ENCODE peak calls at places on chromosomes 13 and 19, in five cellular contexts. W is endodermal cell, G is MM.1S, C is kidney epithelial cell, R is K562. N is an unnamed sample. For H3K27me3, the result is how much of the 10 kb centered on the place peaks cover.

GRCh38 chr13:82717249-82717648 is 1165.0 kb downstream of the SLITRK1 start:
- DNase-seq in W (no peak), G (no peak), C (peak), R (no peak), N (no peak)

GRCh38 chr13:113663934-113664333 is 3.1 kb upstream of the GRK1 start:
- DNase-seq in W (peak), G (no peak), C (no peak), R (no peak), N (no peak)

GRCh38 chr19:4197625-4198466 is 15.4 kb downstream of the ANKRD24 start:
- DNase-seq in W (peak), G (no peak), C (no peak), R (peak), N (no peak)

GRCh38 chr13:28059214-28059613 is 41.2 kb downstream of the FLT3 start:
- DNase-seq in W (peak), G (peak), C (no peak), R (peak), N (no peak)

GRCh38 chr19:46606019-46606418 is 4.9 kb downstream of the CALM3 start:
- DNase-seq in W (peak), G (no peak), C (no peak), R (no peak), N (no peak)

GRCh38 chr19:47729799-47730520 is 15.4 kb upstream of the NOP53 start:
- DNase-seq in W (peak), G (no peak), C (no peak), R (peak), N (no peak)

GRCh38 chr13:33721719-33722118 is 96.2 kb upstream of the RFC3 start:
- DNase-seq in W (no peak), G (no peak), C (no peak), R (no peak), N (no peak)

GRCh38 chr13:21359855-21360254 is 99.2 kb downstream of the ZDHHC20 start:
- DNase-seq in W (no peak), G (no peak), C (no peak), R (no peak), N (no peak)

GRCh38 chr13:38350114-38350617 is 515 bp downstream of the UFM1 start:
- DNase-seq in W (no peak), G (peak), C (peak), R (peak), N (no peak)

GRCh38 chr19:48819366-48819816 is 8.6 kb upstream of the BCAT2 start:
- DNase-seq in W (no peak), G (no peak), C (no peak), R (no peak), N (no peak)

GRCh38 chr19:55474269-55475265 is 1.9 kb upstream of the ZNF628 start:
- DNase-seq in W (peak), G (no peak), C (peak), R (no peak), N (no peak)

GRCh38 chr13:60001892-60002291 is 161.8 kb downstream of the DIAPH3 start:
- DNase-seq in W (no peak), G (no peak), C (no peak), R (no peak), N (no peak)

GRCh38 chr13:78286748-78287147 is 316.6 kb downstream of the POU4F1 start:
- DNase-seq in W (no peak), G (no peak), C (no peak), R (no peak), N (no peak)

GRCh38 chr13:91313103-91313502 is 34.4 kb upstream of the MIR17HG start:
- DNase-seq in W (peak), G (peak), C (no peak), R (no peak), N (peak)

GRCh38 chr13:48175200-48175599 is 57.8 kb upstream of the ITM2B start:
- DNase-seq in W (no peak), G (no peak), C (no peak), R (no peak), N (no peak)

GRCh38 chr13:37651371-37651770 is 52.8 kb upstream of the POSTN start:
- DNase-seq in W (no peak), G (no peak), C (no peak), R (no peak), N (no peak)

GRCh38 chr19:34217952-34218817 is 36.2 kb upstream of the GARRE1 start:
- DNase-seq in W (no peak), G (no peak), C (peak), R (peak), N (peak)

GRCh38 chr13:78197231-78197630 is 278.6 kb upstream of the EDNRB start:
- DNase-seq in W (no peak), G (no peak), C (no peak), R (no peak), N (no peak)

GRCh38 chr19:53915000-53915399 is 5.9 kb downstream of the CACNG7 start:
- DNase-seq in W (peak), G (no peak), C (no peak), R (peak), N (no peak)

GRCh38 chr19:46660601-46661019 is 372 bp downstream of the DACT3 start:
- DNase-seq in W (no peak), G (no peak), C (no peak), R (peak), N (no peak)

GRCh38 chr19:14968247-14968646 is 11.4 kb downstream of the SLC1A6 start:
- DNase-seq in W (no peak), G (no peak), C (no peak), R (no peak), N (no peak)

GRCh38 chr19:40055832-40056504 is at the start of gene ZNF780B:
- DNase-seq in W (peak), G (peak), C (peak), R (peak), N (peak)

GRCh38 chr19:40165362-40165937 is 25.8 kb upstream of the MAP3K10 start:
- DNase-seq in W (peak), G (peak), C (no peak), R (peak), N (peak)

GRCh38 chr13:75929074-75929473 is 292.9 kb downstream of the LMO7 start:
- DNase-seq in W (no peak), G (no peak), C (no peak), R (no peak), N (no peak)

GRCh38 chr13:101115762-101116161 is 300.5 kb downstream of the NALCN start:
- DNase-seq in W (no peak), G (no peak), C (no peak), R (no peak), N (no peak)

GRCh38 chr13:49248433-49249002 is 793 bp downstream of the CDADC1 start:
- DNase-seq in W (no peak), G (peak), C (no peak), R (peak), N (no peak)

GRCh38 chr13:24251525-24251924 is 57.9 kb upstream of the C1QTNF9 start:
- DNase-seq in W (no peak), G (no peak), C (no peak), R (no peak), N (no peak)

GRCh38 chr19:36891768-36892357 is 24.2 kb downstream of the ZNF829 start:
- DNase-seq in W (no peak), G (no peak), C (no peak), R (no peak), N (no peak)

GRCh38 chr19:30669329-30670010 is 297.3 kb downstream of the ZNF536 start:
- DNase-seq in W (peak), G (peak), C (no peak), R (peak), N (no peak)

GRCh38 chr13:25733061-25733491 is 318.7 kb downstream of the SHISA2 start:
- DNase-seq in W (no peak), G (no peak), C (peak), R (no peak), N (no peak)

GRCh38 chr13:79480954-79481684 is at the start of gene NDFIP2:
- DNase-seq in W (peak), G (peak), C (peak), R (peak), N (peak)

GRCh38 chr13:62122434-62122833 is 706.8 kb upstream of the PCDH20 start:
- DNase-seq in W (no peak), G (no peak), C (no peak), R (no peak), N (no peak)

GRCh38 chr19:35294328-35294727 is 2.4 kb downstream of the MAG start:
- DNase-seq in W (no peak), G (no peak), C (no peak), R (no peak), N (no peak)

GRCh38 chr13:71067164-71067815 is 799.7 kb downstream of the DACH1 start:
- DNase-seq in W (peak), G (no peak), C (no peak), R (no peak), N (no peak)
- TF ChIP-seq CTCF in W (peak), G (no peak), C (peak), R (no peak), N (no peak)

GRCh38 chr13:111044087-111044830 is 70.9 kb upstream of the ARHGEF7 start:
- DNase-seq in W (no peak), G (no peak), C (no peak), R (no peak), N (no peak)
- H3K4me3 ChIP-seq in W (no peak), G (no peak), C (no peak), R (no peak), N (no peak)

DNA sequence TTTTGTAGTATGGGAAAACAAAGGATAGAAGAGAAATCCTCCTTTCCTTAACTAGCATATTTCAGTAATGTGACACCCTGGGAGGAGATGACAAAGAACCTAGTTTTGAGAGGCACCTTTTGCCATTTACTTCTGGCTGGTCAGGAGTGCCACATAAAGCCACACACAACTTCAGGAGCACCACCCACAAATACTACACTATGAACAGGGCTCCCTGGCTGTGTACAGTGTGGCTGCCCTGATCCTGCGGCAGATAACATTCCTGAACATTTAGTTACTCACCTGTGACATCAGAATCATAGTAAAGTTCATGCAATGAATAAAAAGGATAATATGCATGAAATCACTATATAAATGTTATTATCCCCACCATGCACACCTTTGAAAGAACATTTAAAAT is 17.4 kb upstream of the IRS2 start:
- DNase-seq in W (no peak), G (no peak), C (no peak), R (no peak), N (no peak)
- H3K27me3 ChIP-seq in W (under half), G (under half), C (under half), R (under half), N (under half)

DNA sequence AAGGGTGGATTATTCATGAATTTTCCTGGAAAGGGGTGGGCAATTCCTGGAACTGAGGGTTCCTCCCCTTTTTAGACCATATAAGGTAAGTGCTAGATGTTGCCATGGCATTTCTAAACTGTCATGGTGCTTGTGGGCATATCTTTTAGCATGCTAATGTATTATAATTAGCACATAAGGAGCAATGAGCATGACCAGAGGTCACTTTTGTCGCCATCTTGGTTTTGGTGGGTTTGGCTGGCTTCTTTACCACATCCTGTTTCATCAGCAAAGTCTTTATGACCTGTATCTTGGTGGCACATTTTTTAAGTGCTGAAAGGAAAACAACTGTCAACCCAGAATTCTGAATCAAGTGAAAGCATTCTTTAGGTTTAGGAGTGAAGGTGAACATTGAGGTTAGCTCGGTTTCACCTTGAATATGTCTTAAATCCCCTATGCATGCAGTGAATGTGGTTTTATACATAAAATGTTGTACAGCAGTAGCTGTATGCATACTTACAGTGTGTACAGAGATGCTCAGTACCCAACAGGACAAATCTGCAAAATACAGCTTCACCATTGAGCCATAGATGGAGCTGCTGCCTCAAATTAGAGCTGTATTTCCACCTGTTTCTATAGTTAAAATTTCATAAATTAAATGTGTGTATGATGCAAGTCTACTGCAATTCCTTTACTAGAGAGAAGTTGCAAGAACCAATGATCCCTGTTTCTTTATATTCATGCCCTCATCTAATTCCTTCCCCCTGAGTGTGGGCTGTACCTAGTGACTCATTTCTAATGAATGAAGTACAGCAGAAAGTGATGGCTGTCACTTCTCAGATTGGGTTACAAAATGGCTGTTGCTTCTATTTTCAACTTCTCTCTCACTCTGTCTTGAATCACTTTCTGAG is 25.3 kb upstream of the IGSF23 start:
- DNase-seq in W (no peak), G (no peak), C (peak), R (no peak), N (no peak)
- TF ChIP-seq CTCF in W (no peak), G (no peak), C (no peak), R (peak), N (no peak)